ENCODE peak calls at places on chromosomes 12 and 14, in seven cellular contexts. G is GM12878, P is K562, K is H1, L is HCT116, E is HepG2, W is SK-N-SH. R is an unnamed sample.

GRCh38 chr12:1463073-1463905 is 131.1 kb downstream of the FBXL14 start:
- DNase-seq in G (no peak), P (peak), K (no peak), L (no peak), E (no peak), W (no peak), R (no peak)

GRCh38 chr12:23548742-23549141 is 400.7 kb downstream of the SOX5 start:
- DNase-seq in G (no peak), P (no peak), K (no peak), L (no peak), E (no peak), W (no peak), R (no peak)

GRCh38 chr14:100726467-100726811 is 253 bp upstream of the DLK1 start:
- DNase-seq in G (no peak), P (no peak), K (no peak), L (no peak), E (no peak), W (no peak), R (no peak)

GRCh38 chr14:21965042-21965441 is 291.4 kb upstream of the OR4E1 start:
- DNase-seq in G (no peak), P (no peak), K (no peak), L (no peak), E (no peak), W (no peak), R (no peak)

GRCh38 chr12:6960291-6961277 is 9.4 kb downstream of the PTPN6 start:
- DNase-seq in G (no peak), P (no peak), K (no peak), L (no peak), E (no peak), W (peak), R (peak)

GRCh38 chr12:28023156-28023887 is 50.8 kb upstream of the PTHLH start:
- DNase-seq in G (no peak), P (no peak), K (no peak), L (peak), E (peak), W (no peak), R (no peak)

GRCh38 chr12:18752280-18752920 is 14.5 kb downstream of the CAPZA3 start:
- DNase-seq in G (no peak), P (peak), K (no peak), L (no peak), E (no peak), W (no peak), R (no peak)

GRCh38 chr12:104219908-104220404 is 4.4 kb downstream of the TXNRD1 start:
- DNase-seq in G (no peak), P (peak), K (peak), L (peak), E (peak), W (peak), R (peak)

GRCh38 chr14:59360923-59361794 is 104.0 kb downstream of the GPR135 start:
- DNase-seq in G (no peak), P (peak), K (no peak), L (peak), E (peak), W (peak), R (no peak)

GRCh38 chr14:69066396-69067171 is 86.3 kb downstream of the DCAF5 start:
- DNase-seq in G (peak), P (no peak), K (no peak), L (no peak), E (no peak), W (no peak), R (no peak)

GRCh38 chr14:52351561-52352491 is 37.7 kb downstream of the PTGER2 start:
- DNase-seq in G (peak), P (no peak), K (no peak), L (no peak), E (no peak), W (no peak), R (no peak)

GRCh38 chr14:52891800-52892199 is 59.0 kb downstream of the FERMT2 start:
- DNase-seq in G (no peak), P (no peak), K (no peak), L (no peak), E (no peak), W (no peak), R (no peak)

GRCh38 chr14:64421166-64421565 is 33.0 kb downstream of the MTHFD1 start:
- DNase-seq in G (no peak), P (no peak), K (no peak), L (no peak), E (no peak), W (no peak), R (no peak)

GRCh38 chr12:75488553-75488952 is 8.0 kb downstream of the GLIPR1 start:
- DNase-seq in G (no peak), P (peak), K (no peak), L (no peak), E (peak), W (peak), R (no peak)

GRCh38 chr14:74326369-74327152 is 21.7 kb upstream of the VRTN start:
- DNase-seq in G (no peak), P (no peak), K (peak), L (no peak), E (peak), W (peak), R (no peak)

DNA sequence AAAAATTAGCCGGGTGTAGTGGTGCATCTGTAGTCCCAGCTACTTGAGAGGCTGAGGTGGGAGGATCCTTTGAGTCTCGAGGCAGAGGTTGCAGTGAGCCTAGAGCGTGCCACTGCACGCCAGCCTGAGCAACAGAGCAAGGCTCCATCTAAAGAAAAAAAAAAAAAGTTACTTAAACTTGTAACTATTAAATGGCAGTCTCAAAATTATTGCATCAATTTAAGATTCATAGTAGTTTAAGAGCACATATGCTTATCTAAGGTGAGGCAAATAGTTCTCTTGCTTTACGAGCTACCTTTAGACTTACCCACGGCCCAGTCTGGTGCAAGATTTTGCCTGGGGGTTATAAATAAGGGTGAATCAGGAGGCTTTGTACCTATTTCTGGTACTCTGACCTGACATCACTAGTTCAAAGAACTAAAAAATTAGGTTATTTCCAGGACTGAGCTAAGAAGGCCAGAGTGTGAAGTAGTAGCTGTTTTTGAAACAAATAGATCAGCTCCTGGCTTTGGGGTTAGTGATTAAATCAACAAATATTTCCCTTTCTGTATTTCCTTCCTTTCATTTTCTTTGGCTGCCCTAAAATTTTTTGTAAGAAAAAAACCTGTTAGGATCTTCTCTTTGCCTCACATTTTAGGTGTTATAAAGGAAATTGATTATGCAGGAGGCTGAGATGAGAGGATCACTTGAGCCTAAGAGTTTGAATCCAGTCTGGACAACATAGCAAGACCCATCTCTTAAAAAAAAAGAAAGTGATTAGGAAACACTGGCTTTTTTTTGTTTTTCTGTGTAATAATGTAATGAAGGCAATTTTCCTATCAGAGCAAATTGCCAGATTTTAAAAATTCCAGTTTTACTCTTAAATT is 3.6 kb downstream of the MGAT2 start:
- DNase-seq in G (no peak), P (no peak), K (no peak), L (no peak), E (no peak), W (no peak), R (no peak)
- TF ChIP-seq JUND in G (no peak), P (no peak), K (no peak), L (no peak), E (no peak), W (no peak), R (no peak)

GRCh38 chr14:62706217-62706616 is 339.0 kb downstream of the KCNH5 start:
- DNase-seq in G (no peak), P (no peak), K (no peak), L (no peak), E (no peak), W (no peak), R (no peak)
- TF ChIP-seq JUND in G (no peak), P (no peak), K (no peak), L (no peak), E (no peak), W (no peak), R (no peak)

DNA sequence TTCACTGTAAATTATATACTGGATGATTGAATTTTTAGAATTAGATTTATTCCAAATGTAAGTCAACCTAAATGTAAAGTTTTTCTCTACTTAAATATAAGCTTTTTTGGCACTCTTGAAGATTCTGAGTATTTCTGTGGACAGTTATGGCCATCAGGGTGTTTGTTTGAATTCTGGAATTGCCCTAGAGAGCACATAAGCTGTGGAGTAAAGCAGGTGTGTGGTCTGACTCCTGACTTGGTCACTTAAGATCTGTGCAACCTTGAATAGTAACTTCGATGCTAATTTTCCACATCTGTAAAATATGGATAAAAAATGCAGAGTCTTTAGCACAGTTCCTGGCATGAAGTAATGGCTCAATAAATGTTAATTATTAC is 64.4 kb downstream of the FUT8 start:
- DNase-seq in G (no peak), P (no peak), K (no peak), L (no peak), E (no peak), W (no peak), R (no peak)
- TF ChIP-seq JUND in G (no peak), P (no peak), K (no peak), L (no peak), E (no peak), W (no peak), R (no peak)

GRCh38 chr12:94290353-94290752 is 142.0 kb downstream of the PLXNC1 start:
- DNase-seq in G (no peak), P (no peak), K (peak), L (no peak), E (no peak), W (no peak), R (no peak)
- TF ChIP-seq JUND in G (no peak), P (no peak), K (no peak), L (no peak), E (no peak), W (no peak), R (no peak)

DNA sequence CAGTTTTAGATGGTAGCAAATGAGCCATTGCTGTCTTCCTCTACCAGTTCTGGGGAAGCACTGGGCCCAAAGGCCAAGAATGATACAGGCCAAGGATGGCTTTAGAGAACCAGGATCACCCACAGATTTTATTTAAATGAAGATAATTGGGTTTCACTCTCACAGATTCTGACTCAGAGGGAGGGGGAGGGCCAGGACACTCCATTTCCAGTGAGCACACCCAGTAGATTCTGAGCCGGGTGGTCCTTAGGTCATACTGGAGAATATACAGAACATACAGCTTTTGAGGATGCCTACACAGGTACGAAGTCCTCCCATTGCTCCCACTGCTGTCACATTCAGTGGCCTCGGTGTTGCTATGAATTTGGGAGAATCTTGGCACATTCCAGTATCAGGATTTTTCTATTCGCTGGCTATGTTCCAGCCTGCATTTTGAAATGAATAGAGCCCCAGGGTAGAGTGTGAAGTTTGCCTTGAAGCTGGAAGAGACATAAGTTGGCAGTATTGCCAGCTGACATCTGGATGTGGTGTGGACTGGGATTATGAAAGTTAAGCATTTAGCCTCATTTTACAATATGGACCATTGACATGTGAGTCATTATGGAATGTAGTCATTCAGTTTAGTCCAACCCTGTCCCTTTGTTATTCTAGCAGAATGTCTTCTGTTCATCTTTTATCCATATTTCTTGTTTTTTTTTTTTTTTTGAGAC is 45.8 kb upstream of the POC1B start:
- DNase-seq in G (no peak), P (no peak), K (no peak), L (no peak), E (no peak), W (no peak), R (no peak)
- TF ChIP-seq JUND in G (no peak), P (no peak), K (no peak), L (no peak), E (no peak), W (no peak), R (no peak)

GRCh38 chr12:53759261-53759660 is 7.5 kb upstream of the CISTR start:
- DNase-seq in G (no peak), P (no peak), K (no peak), L (no peak), E (no peak), W (no peak), R (no peak)
- TF ChIP-seq JUND in G (no peak), P (no peak), K (no peak), L (no peak), E (no peak), W (no peak), R (no peak)

GRCh38 chr14:105528197-105528858 is 1.9 kb downstream of the TMEM121 start:
- DNase-seq in G (no peak), P (peak), K (peak), L (no peak), E (peak), W (peak), R (peak)
- TF ChIP-seq JUND in G (no peak), P (no peak), K (no peak), L (no peak), E (no peak), W (no peak), R (no peak)

GRCh38 chr12:131432532-131433260 is 278.2 kb upstream of the SFSWAP start:
- DNase-seq in G (peak), P (no peak), K (no peak), L (no peak), E (no peak), W (no peak), R (no peak)

GRCh38 chr12:131425468-131425867 is 285.4 kb upstream of the SFSWAP start:
- DNase-seq in G (no peak), P (no peak), K (no peak), L (no peak), E (no peak), W (no peak), R (no peak)

GRCh38 chr12:131424270-131424669 is 286.6 kb upstream of the SFSWAP start:
- DNase-seq in G (no peak), P (no peak), K (no peak), L (no peak), E (no peak), W (no peak), R (no peak)

GRCh38 chr12:131430158-131430772 is 280.6 kb upstream of the SFSWAP start:
- DNase-seq in G (no peak), P (no peak), K (no peak), L (no peak), E (no peak), W (no peak), R (no peak)

GRCh38 chr12:131428086-131428685 is 282.7 kb upstream of the SFSWAP start:
- DNase-seq in G (no peak), P (no peak), K (no peak), L (no peak), E (no peak), W (no peak), R (no peak)
- TF ChIP-seq JUND in G (no peak), P (no peak), K (no peak), L (no peak), E (no peak), W (no peak), R (no peak)

GRCh38 chr14:20644520-20644919 is 3.0 kb upstream of the OR6S1 start:
- DNase-seq in G (no peak), P (no peak), K (no peak), L (no peak), E (no peak), W (no peak), R (no peak)

GRCh38 chr14:20641591-20641990 is at the start of gene OR6S1:
- DNase-seq in G (no peak), P (no peak), K (no peak), L (no peak), E (no peak), W (no peak), R (no peak)

DNA sequence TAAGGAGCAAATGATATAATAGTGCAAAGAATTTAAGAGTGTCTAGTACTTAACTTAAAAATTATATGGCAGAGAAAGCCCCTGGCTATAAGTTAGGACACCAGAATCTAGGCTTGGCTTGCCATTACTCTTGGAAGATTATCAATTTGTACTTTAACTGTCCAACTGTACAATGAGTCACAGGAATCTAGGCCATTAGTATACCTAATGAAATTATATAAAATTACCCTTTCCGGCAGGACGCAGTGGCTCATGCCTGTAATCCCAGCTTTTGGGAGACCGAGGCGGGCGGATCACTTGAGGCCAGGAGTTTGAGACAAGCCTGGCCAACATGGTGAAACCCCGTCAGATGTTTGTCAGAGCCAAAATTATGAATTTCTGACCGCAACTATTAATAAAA is 691 bp upstream of the OR6S1 start:
- DNase-seq in G (no peak), P (no peak), K (no peak), L (no peak), E (no peak), W (no peak), R (no peak)
- TF ChIP-seq JUND in G (no peak), P (no peak), K (no peak), L (no peak), E (no peak), W (no peak), R (no peak)

GRCh38 chr14:32698831-32699230 is 239.8 kb upstream of the NPAS3 start:
- DNase-seq in G (no peak), P (no peak), K (no peak), L (no peak), E (no peak), W (no peak), R (no peak)

GRCh38 chr14:32701475-32701874 is 237.2 kb upstream of the NPAS3 start:
- DNase-seq in G (no peak), P (no peak), K (no peak), L (no peak), E (no peak), W (no peak), R (no peak)

GRCh38 chr14:32702088-32702487 is 236.6 kb upstream of the NPAS3 start:
- DNase-seq in G (no peak), P (no peak), K (no peak), L (no peak), E (no peak), W (no peak), R (no peak)

GRCh38 chr14:32703246-32703645 is 235.4 kb upstream of the NPAS3 start:
- DNase-seq in G (no peak), P (no peak), K (no peak), L (no peak), E (no peak), W (no peak), R (no peak)

DNA sequence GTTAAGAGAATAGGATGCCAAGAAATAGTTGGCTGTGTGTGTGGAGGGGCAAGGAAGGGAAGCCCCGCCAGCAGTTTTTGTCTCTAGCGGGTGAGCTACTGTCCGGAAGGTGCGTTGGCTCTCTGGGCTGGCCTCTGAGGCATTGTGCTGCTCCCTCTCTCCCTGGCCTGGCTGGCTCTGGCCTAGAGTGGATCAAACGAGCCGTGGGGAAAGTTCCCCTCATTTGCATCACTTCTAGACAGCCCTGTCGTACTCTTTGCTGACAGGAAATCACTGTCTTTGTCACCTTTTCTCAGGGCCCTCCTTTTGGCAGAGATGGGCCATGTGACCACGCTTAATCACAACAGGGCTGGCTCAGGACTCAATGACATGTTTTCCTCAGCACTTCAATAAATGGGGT is 236.1 kb upstream of the NPAS3 start:
- DNase-seq in G (no peak), P (no peak), K (no peak), L (no peak), E (no peak), W (no peak), R (no peak)
- TF ChIP-seq JUND in G (no peak), P (no peak), K (no peak), L (no peak), E (no peak), W (no peak), R (no peak)